ENCODE peak calls at places on chromosomes 11 and 22, in ten cellular contexts. H is pons; N is iPS-NIHi11; Y is neuronal stem cell; J is activated CD8-positive, alpha-beta memory T cell treated with anti-CD3 and anti-CD28 coated beads, Interleukin-2, amount 50 U/mL, for 4 hours; R is spleen; W is psoas muscle; A is nephron progenitor cell; K is stimulated activated CD4-positive, alpha-beta T cell treated with anti-CD3 and anti-CD28 coated beads, Interleukin-12 subunit alpha, Interleukin-12 subunit beta, amount 100 ng/mL, for 24 hours; I is ovary. E is an unnamed sample.

GRCh38 chr22:19567383-19568009 is 43.3 kb upstream of the CLDN5 start:
- DNase-seq in H (no peak), N (no peak), Y (no peak), J (no peak), R (no peak), W (no peak), A (no peak), K (no peak), I (no peak), E (no peak)

GRCh38 chr22:33555814-33556522 is 364.3 kb downstream of the LARGE1 start:
- DNase-seq in H (no peak), N (no peak), Y (no peak), J (no peak), R (no peak), W (no peak), A (no peak), K (no peak), I (no peak), E (no peak)

GRCh38 chr11:110759972-110760381 is 47.7 kb upstream of the ARHGAP20 start:
- DNase-seq in H (no peak), N (no peak), Y (no peak), J (no peak), R (no peak), W (no peak), A (no peak), K (no peak), I (no peak), E (no peak)

GRCh38 chr11:20397281-20397680 is 9.8 kb downstream of the PRMT3 start:
- DNase-seq in H (peak), N (peak), Y (no peak), J (no peak), R (no peak), W (no peak), A (peak), K (no peak), I (no peak), E (peak)

GRCh38 chr11:122628691-122629555 is 26.6 kb upstream of the UBASH3B start:
- DNase-seq in H (peak), N (peak), Y (peak), J (peak), R (peak), W (peak), A (peak), K (peak), I (peak), E (peak)

GRCh38 chr11:84581083-84581482 is 1046.1 kb downstream of the DLG2 start:
- DNase-seq in H (no peak), N (no peak), Y (no peak), J (no peak), R (no peak), W (no peak), A (no peak), K (no peak), I (no peak), E (no peak)

GRCh38 chr11:95674669-95675358 is 114.8 kb downstream of the FAM76B start:
- DNase-seq in H (no peak), N (no peak), Y (no peak), J (no peak), R (no peak), W (no peak), A (no peak), K (no peak), I (no peak), E (no peak)

GRCh38 chr11:18115360-18116127 is 9.7 kb upstream of the SAAL1 start:
- DNase-seq in H (peak), N (peak), Y (peak), J (peak), R (no peak), W (no peak), A (peak), K (peak), I (peak), E (peak)

GRCh38 chr22:39135092-39135896 is 17.2 kb downstream of the CBX7 start:
- DNase-seq in H (no peak), N (peak), Y (no peak), J (peak), R (peak), W (no peak), A (peak), K (no peak), I (peak), E (no peak)

GRCh38 chr11:107018902-107019493 is 722 bp upstream of the GUCY1A2 start:
- DNase-seq in H (peak), N (peak), Y (peak), J (no peak), R (peak), W (peak), A (peak), K (no peak), I (peak), E (peak)

GRCh38 chr11:125079151-125079877 is 16.2 kb downstream of the SLC37A2 start:
- DNase-seq in H (no peak), N (no peak), Y (no peak), J (no peak), R (no peak), W (no peak), A (no peak), K (no peak), I (peak), E (no peak)

GRCh38 chr11:77522215-77522614 is 48.3 kb upstream of the PAK1 start:
- DNase-seq in H (no peak), N (no peak), Y (no peak), J (no peak), R (no peak), W (no peak), A (no peak), K (no peak), I (no peak), E (no peak)

GRCh38 chr11:27497284-27497866 is 9.2 kb downstream of the LIN7C start:
- DNase-seq in H (peak), N (no peak), Y (no peak), J (no peak), R (no peak), W (no peak), A (no peak), K (no peak), I (no peak), E (no peak)